ENCODE peak calls at places on chromosomes 4 and X, in five cellular contexts. H is endodermal cell, V is uterus, D is GM23338, Q is PC-3. K is an unnamed sample.

GRCh38 chrX:66001596-66001995 is 38.3 kb downstream of the VSIG4 start:
- DNase-seq in D (no peak), Q (no peak), V (no peak), H (no peak), K (no peak)

GRCh38 chr4:3473251-3473942 is 10.3 kb downstream of the DOK7 start:
- DNase-seq in D (no peak), V (no peak), H (no peak), Q (no peak), K (no peak)

GRCh38 chr4:118557298-118557851 is 127.8 kb upstream of the METTL14 start:
- DNase-seq in V (no peak), H (no peak), Q (peak), D (no peak), K (peak)

GRCh38 chr4:911871-912490 is 20.1 kb downstream of the GAK start:
- DNase-seq in V (no peak), Q (no peak), D (no peak), H (no peak), K (no peak)

GRCh38 chr4:53498712-53499111 is 92.6 kb downstream of the LNX1 start:
- DNase-seq in D (no peak), V (no peak), H (no peak), Q (no peak), K (no peak)

GRCh38 chr4:17437396-17437795 is 74.5 kb downstream of the QDPR start:
- DNase-seq in H (no peak), V (peak), D (no peak), Q (no peak), K (no peak)

GRCh38 chrX:36908801-36909403 is 99.3 kb upstream of the FAM47C start:
- DNase-seq in Q (peak), H (no peak), D (peak), V (no peak), K (no peak)

GRCh38 chrX:39840141-39841126 is 257.3 kb downstream of the BCOR start:
- DNase-seq in D (no peak), Q (no peak), H (no peak), V (no peak), K (no peak)

GRCh38 chr4:965048-965765 is 8.2 kb downstream of the DGKQ start:
- DNase-seq in H (no peak), D (no peak), Q (no peak), V (no peak), K (no peak)

GRCh38 chr4:6688879-6689505 is 4.7 kb upstream of the S100P start:
- DNase-seq in H (peak), D (peak), V (no peak), Q (peak), K (peak)

GRCh38 chr4:4771160-4771559 is 88.3 kb upstream of the MSX1 start:
- DNase-seq in H (no peak), Q (no peak), D (no peak), V (no peak), K (no peak)

GRCh38 chrX:118254611-118255010 is 91.3 kb upstream of the WDR44 start:
- DNase-seq in V (peak), Q (peak), H (peak), D (peak), K (peak)

GRCh38 chr4:53654300-53654758 is 63.0 kb upstream of the LNX1 start:
- DNase-seq in V (peak), D (no peak), H (no peak), Q (peak), K (no peak)

GRCh38 chr4:4782969-4783368 is 76.5 kb upstream of the MSX1 start:
- DNase-seq in V (no peak), D (no peak), Q (peak), H (no peak), K (peak)

GRCh38 chrX:21883258-21883657 is 27.5 kb downstream of the YY2 start:
- DNase-seq in V (no peak), Q (no peak), D (no peak), H (no peak), K (peak)

GRCh38 chrX:19347916-19348315 is 4.2 kb downstream of the PDHA1 start:
- DNase-seq in D (no peak), H (no peak), V (no peak), Q (no peak), K (no peak)

GRCh38 chr4:98663226-98664006 is 5.0 kb upstream of the TSPAN5 start:
- DNase-seq in Q (peak), V (no peak), D (no peak), H (no peak), K (no peak)

GRCh38 chr4:145619639-145619996 is 433 bp downstream of the MMAA start:
- DNase-seq in H (no peak), V (peak), D (peak), Q (peak), K (peak)

GRCh38 chr4:20430555-20430954 is 178.8 kb downstream of the SLIT2 start:
- DNase-seq in Q (peak), V (no peak), H (no peak), D (no peak), K (peak)

GRCh38 chr4:36990108-36990872 is 254.3 kb upstream of the NWD2 start:
- DNase-seq in D (no peak), H (no peak), V (no peak), Q (no peak), K (no peak)

GRCh38 chr4:56821394-56822263 is at the start of gene SPINK2:
- DNase-seq in D (peak), Q (peak), H (peak), V (no peak), K (no peak)

GRCh38 chrX:129958814-129959492 is 23.5 kb upstream of the BCORL1 start:
- DNase-seq in Q (no peak), H (no peak), D (no peak), V (no peak), K (no peak)

GRCh38 chrX:18149454-18149853 is 71.2 kb downstream of the BEND2 start:
- DNase-seq in V (no peak), Q (peak), D (no peak), H (no peak), K (no peak)

GRCh38 chr4:170853422-170854021 is 763.8 kb upstream of the AADAT start:
- DNase-seq in Q (peak), D (peak), V (no peak), H (peak), K (peak)

GRCh38 chr4:84379881-84380618 is 119.0 kb downstream of the NKX6-1 start:
- DNase-seq in D (peak), V (no peak), Q (peak), H (peak), K (peak)

GRCh38 chr4:154643493-154643892 is 31.0 kb upstream of the FGG start:
- DNase-seq in H (no peak), V (no peak), Q (peak), D (no peak), K (no peak)

GRCh38 chr4:158094413-158095110 is 78.3 kb downstream of the GASK1B start:
- DNase-seq in H (peak), V (peak), Q (peak), D (peak), K (peak)

GRCh38 chrX:133609151-133609550 is 193.9 kb upstream of the GPC4 start:
- DNase-seq in H (no peak), D (no peak), V (no peak), Q (no peak), K (no peak)

GRCh38 chr4:38985363-38986065 is 46.7 kb downstream of the TMEM156 start:
- DNase-seq in Q (no peak), D (no peak), H (no peak), V (no peak), K (no peak)

GRCh38 chrX:120560405-120560841 is 339 bp downstream of the CUL4B start:
- DNase-seq in D (no peak), Q (peak), V (peak), H (no peak), K (peak)

GRCh38 chr4:156949373-156949814 is 22.2 kb downstream of the PDGFC start:
- DNase-seq in H (no peak), V (no peak), D (no peak), Q (peak), K (peak)

GRCh38 chrX:31547416-31547815 is 475.6 kb upstream of the FTHL17 start:
- DNase-seq in H (no peak), V (no peak), D (no peak), Q (no peak), K (no peak)

GRCh38 chr4:73223258-73223651 is 35.3 kb downstream of the ANKRD17 start:
- DNase-seq in D (no peak), V (no peak), H (no peak), Q (no peak), K (no peak)

GRCh38 chr4:48752726-48753125 is 27.4 kb downstream of the FRYL start:
- DNase-seq in Q (no peak), H (no peak), V (peak), D (peak), K (no peak)

GRCh38 chrX:39652336-39652735 is 445.4 kb downstream of the BCOR start:
- DNase-seq in V (no peak), D (peak), Q (peak), H (peak), K (no peak)

GRCh38 chrX:40104649-40105015 is 6.9 kb upstream of the BCOR start:
- DNase-seq in D (no peak), H (peak), V (peak), Q (peak), K (no peak)

GRCh38 chr4:128353791-128354190 is 66.2 kb upstream of the PGRMC2 start:
- DNase-seq in V (no peak), D (no peak), H (no peak), Q (peak), K (no peak)

GRCh38 chr4:128351502-128351901 is 63.9 kb upstream of the PGRMC2 start:
- DNase-seq in D (no peak), Q (no peak), V (no peak), H (no peak), K (no peak)

GRCh38 chr4:128357286-128357685 is 69.7 kb upstream of the PGRMC2 start:
- DNase-seq in D (no peak), V (no peak), H (no peak), Q (no peak), K (no peak)

GRCh38 chr4:128355301-128355700 is 67.7 kb upstream of the PGRMC2 start:
- DNase-seq in D (no peak), H (no peak), V (no peak), Q (no peak), K (no peak)

GRCh38 chr4:128354205-128354821 is 66.7 kb upstream of the PGRMC2 start:
- DNase-seq in V (no peak), Q (peak), H (no peak), D (peak), K (peak)
- H3K4me3 ChIP-seq in V (no peak), Q (no peak), H (no peak), D (no peak), K (no peak)

DNA sequence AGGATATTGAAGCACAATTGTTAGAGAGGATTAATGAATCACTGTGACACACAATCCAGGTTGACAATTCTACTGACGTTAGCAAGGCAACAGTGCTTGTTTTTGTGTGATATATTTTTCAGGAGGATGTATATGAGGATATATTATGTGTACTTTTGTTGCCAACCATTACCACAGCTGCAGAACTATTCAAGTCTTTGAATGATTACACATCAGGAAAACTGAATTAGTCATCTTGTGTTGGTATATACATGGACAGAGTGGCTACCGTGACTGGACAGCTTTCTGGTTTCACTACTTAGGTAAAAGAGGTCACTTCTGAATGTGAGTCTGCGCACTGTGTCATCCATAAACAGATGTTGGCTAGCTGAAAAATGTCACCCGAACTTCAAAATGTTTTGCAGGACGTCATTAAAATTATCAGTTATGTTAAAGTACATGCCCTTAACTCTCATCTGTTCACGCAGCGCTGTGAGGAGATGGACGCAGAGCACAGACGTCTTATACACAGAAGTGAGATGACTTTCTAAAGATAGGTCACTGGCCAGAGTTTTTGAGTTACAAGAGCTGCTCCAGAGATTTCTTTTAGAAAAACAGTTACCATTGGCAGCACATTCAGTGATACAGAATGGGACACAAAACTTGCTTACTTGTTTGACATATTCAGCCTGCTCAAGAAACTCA is 69.0 kb downstream of the MRPL1 start:
- DNase-seq in Q (peak), V (no peak), D (no peak), H (no peak), K (peak)
- H3K27ac ChIP-seq in Q (peak), V (no peak), D (no peak), H (no peak), K (no peak)

GRCh38 chrX:6095469-6095868 is 133.2 kb downstream of the NLGN4X start:
- DNase-seq in D (peak), Q (peak), V (no peak), H (peak), K (no peak)
- TF ChIP-seq CTCF in D (peak), Q (no peak), V (no peak), H (peak), K (peak)

DNA sequence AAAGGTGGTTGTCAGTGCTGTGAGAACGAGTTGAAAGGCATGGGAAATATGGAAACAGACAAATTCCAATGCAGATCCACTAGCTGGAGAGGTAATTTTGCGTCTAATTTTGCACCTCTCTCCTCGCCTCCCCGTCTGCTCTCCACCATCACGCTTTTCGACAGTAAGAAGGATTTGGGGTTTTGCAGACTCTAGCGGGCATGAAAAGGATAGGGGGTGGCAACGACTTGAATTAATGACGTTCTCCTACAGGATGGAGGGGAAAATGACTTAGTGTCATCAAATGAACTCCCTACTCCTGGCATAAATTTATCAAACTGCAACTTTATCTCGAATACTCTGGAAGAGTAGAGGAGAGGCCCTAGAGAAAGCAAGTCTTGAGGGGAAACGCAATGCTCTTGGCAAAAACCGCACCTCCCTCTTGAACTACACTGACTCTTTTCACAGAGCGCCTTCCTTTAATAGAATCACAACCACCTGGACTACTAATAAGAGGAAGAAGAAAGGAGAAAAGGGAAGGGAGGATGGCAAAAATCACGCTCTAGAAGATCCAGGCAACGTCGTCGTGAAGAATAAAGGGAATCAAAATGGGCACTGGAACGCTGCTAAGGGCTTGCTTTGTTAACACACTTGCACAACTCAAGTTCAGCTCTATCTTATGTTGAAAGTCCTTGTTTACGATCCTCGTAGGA is 876 bp upstream of the SLITRK2 start:
- DNase-seq in Q (no peak), D (no peak), V (no peak), H (peak), K (no peak)
- H3K4me3 ChIP-seq in Q (no peak), D (peak), V (peak), H (no peak), K (peak)

DNA sequence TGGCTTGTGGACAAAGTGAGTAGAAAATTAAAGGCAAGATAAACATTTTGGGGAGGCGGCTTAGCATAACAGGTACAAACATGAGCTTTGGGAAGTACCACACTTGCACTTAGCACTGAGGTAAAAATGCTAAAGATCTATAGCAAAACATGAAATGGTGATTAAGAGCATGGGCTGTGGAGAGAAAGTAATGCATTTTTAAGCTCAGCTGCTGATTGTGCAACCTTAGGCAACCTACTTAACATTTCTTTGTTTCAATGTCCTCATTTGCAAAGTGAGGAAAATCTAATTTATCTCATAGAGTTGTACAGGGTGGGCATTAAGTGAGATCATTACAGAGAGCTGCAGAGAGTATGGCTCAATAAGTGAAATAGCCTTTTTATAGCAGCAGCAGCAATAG is 86.9 kb downstream of the PAK3 start:
- DNase-seq in Q (no peak), H (no peak), V (no peak), D (no peak), K (no peak)
- H3K27ac ChIP-seq in Q (no peak), H (no peak), V (no peak), D (no peak), K (no peak)

DNA sequence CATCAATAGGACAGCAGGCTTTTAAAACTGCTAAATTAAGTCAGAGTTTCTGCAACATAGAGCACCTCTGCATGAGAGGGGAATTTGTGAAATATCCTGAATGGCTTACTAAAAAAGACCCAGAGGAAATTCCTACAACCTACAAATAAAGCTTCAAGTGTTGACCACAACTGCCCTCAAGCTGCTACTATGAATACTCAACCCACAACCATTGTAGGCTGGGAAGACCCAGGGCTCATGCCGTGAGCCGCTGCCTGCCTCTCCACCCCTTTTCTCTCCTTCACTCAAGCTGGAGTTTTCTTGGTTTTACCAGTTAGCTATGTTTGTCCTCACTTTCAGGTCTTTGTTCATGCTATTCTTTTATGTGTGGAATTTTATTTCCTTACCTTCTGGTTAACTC is 151.6 kb downstream of the EMCN start:
- DNase-seq in Q (no peak), H (peak), D (peak), V (no peak), K (no peak)
- TF ChIP-seq CTCF in Q (no peak), H (no peak), D (no peak), V (no peak), K (no peak)

DNA sequence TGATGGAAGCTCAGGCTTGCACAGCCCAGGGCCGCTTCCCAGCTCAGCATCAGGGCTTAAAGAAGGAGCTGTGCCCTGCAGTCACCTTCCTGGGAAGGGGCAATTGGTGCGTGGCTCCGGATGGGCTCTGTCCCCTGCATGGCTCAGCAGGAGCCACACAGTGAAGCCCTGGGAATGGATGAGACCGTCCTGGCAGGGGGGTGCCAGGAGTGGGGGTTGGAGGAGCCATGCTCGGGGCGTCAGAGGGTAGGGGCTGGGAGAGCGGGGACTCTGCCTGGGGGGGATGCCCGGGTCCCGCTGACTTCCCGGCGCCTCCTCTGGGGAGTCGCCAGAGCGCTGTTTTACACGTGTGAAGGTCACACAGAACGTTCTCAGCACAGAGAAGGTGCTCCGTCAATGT is 184.1 kb downstream of the AFAP1 start:
- DNase-seq in Q (no peak), D (no peak), H (no peak), V (no peak), K (no peak)
- H3K4me3 ChIP-seq in Q (no peak), D (no peak), H (no peak), V (no peak), K (no peak)

GRCh38 chrX:110002300-110003166 is at the start of gene TMEM164:
- DNase-seq in D (peak), H (peak), Q (peak), V (peak), K (peak)

GRCh38 chrX:110000854-110001701 is 1.8 kb upstream of the TMEM164 start:
- DNase-seq in D (no peak), H (no peak), V (no peak), Q (no peak), K (no peak)

GRCh38 chrX:110000000-110000399 is 2.9 kb upstream of the TMEM164 start:
- DNase-seq in D (no peak), V (no peak), H (no peak), Q (no peak), K (no peak)

GRCh38 chrX:110003167-110004156 is 548 bp downstream of the TMEM164 start:
- DNase-seq in V (peak), Q (no peak), D (peak), H (peak), K (no peak)

GRCh38 chrX:110001702-110002299 is 1.1 kb upstream of the TMEM164 start:
- DNase-seq in V (no peak), Q (no peak), H (no peak), D (no peak), K (no peak)
- H3K27ac ChIP-seq in V (peak), Q (no peak), H (no peak), D (no peak), K (no peak)